ENCODE peak calls at places on chromosomes 3 and 15, in four cellular contexts. A is Caki2; B is AG09309; K is naive thymus-derived CD8-positive, alpha-beta T cell. Y is an unnamed sample.

GRCh38 chr3:5347486-5347885 is 160.0 kb downstream of the EDEM1 start:
- DNase-seq in B (no peak), K (no peak), A (no peak), Y (no peak)

GRCh38 chr15:82917252-82917651 is 35.3 kb downstream of the HOMER2 start:
- DNase-seq in K (no peak), A (no peak), B (no peak), Y (no peak)

GRCh38 chr3:136346486-136346885 is 96.3 kb downstream of the PCCB start:
- DNase-seq in A (no peak), B (no peak), K (no peak), Y (no peak)

GRCh38 chr15:62795700-62796099 is 246.8 kb upstream of the TPM1 start:
- DNase-seq in K (no peak), A (no peak), B (no peak), Y (no peak)

GRCh38 chr3:189001559-189001958 is 170.2 kb upstream of the TPRG1 start:
- DNase-seq in B (peak; percentile 27), A (peak; percentile 16), K (no peak), Y (no peak)

GRCh38 chr3:119360736-119361462 is 66.7 kb downstream of the ARHGAP31 start:
- DNase-seq in B (no peak), K (no peak), A (no peak), Y (no peak)

GRCh38 chr3:123297627-123297899 is 95.8 kb downstream of the SEC22A start:
- DNase-seq in A (no peak), K (no peak), B (no peak), Y (no peak)

GRCh38 chr15:63833246-63833696 is 477 bp downstream of the HERC1 start:
- DNase-seq in B (no peak), A (no peak), K (peak; percentile 17), Y (no peak)

GRCh38 chr3:155185623-155186022 is 105.5 kb downstream of the MME start:
- DNase-seq in A (no peak), K (no peak), B (peak; percentile 72), Y (peak; percentile 39)

GRCh38 chr3:22121068-22121706 is 370.2 kb upstream of the ZNF385D start:
- DNase-seq in A (no peak), K (no peak), B (no peak), Y (no peak)

GRCh38 chr15:76197703-76198455 is 113.4 kb downstream of the ETFA start:
- DNase-seq in K (no peak), B (no peak), A (peak; percentile 52), Y (no peak)

GRCh38 chr3:69252631-69253030 is 130.2 kb upstream of the LMOD3 start:
- DNase-seq in B (no peak), A (peak; percentile 46), K (no peak), Y (no peak)

GRCh38 chr15:59177445-59177728 is 29.3 kb upstream of the LDHAL6B start:
- DNase-seq in K (no peak), A (no peak), B (no peak), Y (no peak)

GRCh38 chr3:149816986-149817385 is 4.0 kb downstream of the RNF13 start:
- DNase-seq in B (no peak), K (no peak), A (no peak), Y (no peak)

GRCh38 chr3:13598926-13599886 is 50.3 kb downstream of the FBLN2 start:
- DNase-seq in K (no peak), B (no peak), A (peak; percentile 24), Y (no peak)

Y was measured in AG09319.